ENCODE peak calls at places on chromosomes 2 and 18, in ten cellular contexts. F is SIG-M5; C is left ventricle myocardium inferior; V is T-cell; G is neural crest cell; K is nephron progenitor cell; I is stimulated activated CD4-positive, alpha-beta T cell treated with anti-CD3 and anti-CD28 coated beads, Interleukin-12 subunit alpha, Interleukin-12 subunit beta, amount 100 ng/mL, for 48 hours; J is GM04503; Z is midbrain; S is body of pancreas. A is an unnamed sample.

GRCh38 chr2:209663149-209663548 is 108.5 kb upstream of the UNC80 start:
- DNase-seq in F (no peak), C (no peak), V (no peak), G (no peak), K (no peak), I (no peak), J (no peak), Z (no peak), S (no peak), A (no peak)

GRCh38 chr2:60880633-60880987 is 764 bp upstream of the REL start:
- DNase-seq in F (no peak), C (no peak), V (no peak), G (no peak), K (no peak), I (no peak), J (no peak), Z (no peak), S (no peak), A (no peak)

GRCh38 chr2:216131175-216131926 is 22.2 kb downstream of the XRCC5 start:
- DNase-seq in F (no peak), C (no peak), V (no peak), G (no peak), K (no peak), I (no peak), J (no peak), Z (no peak), S (no peak), A (no peak)

GRCh38 chr2:175880-176800 is 87.7 kb downstream of the SH3YL1 start:
- DNase-seq in F (no peak), C (no peak), V (peak; percentile 44), G (no peak), K (no peak), I (peak; percentile 8), J (no peak), Z (no peak), S (no peak), A (no peak)

GRCh38 chr18:60506682-60507081 is 134.1 kb upstream of the MC4R start:
- DNase-seq in F (no peak), C (no peak), V (no peak), G (no peak), K (no peak), I (no peak), J (peak; percentile 9), Z (no peak), S (no peak), A (no peak)

GRCh38 chr2:192190474-192190873 is 4.3 kb downstream of the TMEFF2 start:
- DNase-seq in F (no peak), C (no peak), V (no peak), G (no peak), K (no peak), I (no peak), J (no peak), Z (peak; percentile 33), S (no peak), A (no peak)

GRCh38 chr2:86790134-86790827 is 432 bp downstream of the CD8A start:
- DNase-seq in F (no peak), C (no peak), V (no peak), G (no peak), K (peak; percentile 51), I (no peak), J (no peak), Z (no peak), S (no peak), A (no peak)

GRCh38 chr18:3595282-3596273 is 145.6 kb downstream of the TGIF1 start:
- DNase-seq in F (no peak), C (no peak), V (no peak), G (no peak), K (no peak), I (peak; percentile 42), J (peak; percentile 77), Z (no peak), S (no peak), A (peak; percentile 68)

GRCh38 chr2:28589746-28590463 is 94.0 kb downstream of the PLB1 start:
- DNase-seq in F (no peak), C (no peak), V (no peak), G (no peak), K (no peak), I (no peak), J (no peak), Z (no peak), S (no peak), A (no peak)

GRCh38 chr18:79399275-79400081 is 3.7 kb downstream of the NFATC1 start:
- DNase-seq in F (no peak), C (peak; percentile 21), V (no peak), G (no peak), K (peak; percentile 39), I (no peak), J (no peak), Z (no peak), S (no peak), A (no peak)

GRCh38 chr18:62939433-62939832 is 224.1 kb downstream of the PHLPP1 start:
- DNase-seq in F (peak; percentile 51), C (no peak), V (no peak), G (no peak), K (no peak), I (no peak), J (no peak), Z (no peak), S (no peak), A (no peak)

GRCh38 chr18:79867666-79868065 is 69.9 kb downstream of the KCNG2 start:
- DNase-seq in F (no peak), C (no peak), V (no peak), G (no peak), K (no peak), I (no peak), J (no peak), Z (no peak), S (no peak), A (no peak)

GRCh38 chr2:127705281-127706065 is 4.2 kb downstream of the SFT2D3 start:
- DNase-seq in F (no peak), C (no peak), V (no peak), G (no peak), K (no peak), I (no peak), J (no peak), Z (no peak), S (no peak), A (no peak)

GRCh38 chr18:8895987-8896619 is 190.7 kb downstream of the MTCL1 start:
- DNase-seq in F (no peak), C (no peak), V (no peak), G (no peak), K (no peak), I (no peak), J (peak; percentile 98), Z (no peak), S (no peak), A (no peak)

GRCh38 chr18:64100136-64100922 is 48.6 kb downstream of the LINC00305 start:
- DNase-seq in F (no peak), C (no peak), V (no peak), G (no peak), K (no peak), I (no peak), J (no peak), Z (no peak), S (no peak), A (no peak)

GRCh38 chr2:132979339-132980093 is 309.5 kb upstream of the LYPD1 start:
- DNase-seq in F (no peak), C (no peak), V (no peak), G (no peak), K (no peak), I (no peak), J (no peak), Z (no peak), S (no peak), A (no peak)

GRCh38 chr2:189553689-189554088 is 26.9 kb downstream of the SLC40A1 start:
- DNase-seq in F (no peak), C (no peak), V (no peak), G (no peak), K (no peak), I (no peak), J (no peak), Z (no peak), S (no peak), A (no peak)

GRCh38 chr2:157874997-157875719 is 972 bp downstream of the ACVR1 start:
- DNase-seq in F (no peak), C (peak; percentile 34), V (no peak), G (no peak), K (peak; percentile 39), I (no peak), J (peak; percentile 91), Z (peak; percentile 33), S (peak; percentile 32), A (peak; percentile 47)

GRCh38 chr18:79395761-79396404 is at the start of gene NFATC1:
- DNase-seq in F (no peak), C (peak; percentile 86), V (peak; percentile 64), G (peak; percentile 55), K (peak; percentile 80), I (peak; percentile 78), J (no peak), Z (peak; percentile 19), S (peak; percentile 61), A (peak; percentile 42)

GRCh38 chr18:42976869-42977268 is 138.6 kb downstream of the RIT2 start:
- DNase-seq in F (no peak), C (no peak), V (no peak), G (no peak), K (no peak), I (no peak), J (no peak), Z (no peak), S (no peak), A (no peak)

GRCh38 chr2:187499941-187500532 is 52.0 kb upstream of the CALCRL start:
- DNase-seq in F (no peak), C (peak; percentile 27), V (no peak), G (peak; percentile 36), K (peak; percentile 61), I (peak; percentile 32), J (no peak), Z (peak; percentile 49), S (peak; percentile 74), A (peak; percentile 72)

GRCh38 chr18:3852321-3852720 is 402.3 kb downstream of the TGIF1 start:
- DNase-seq in F (no peak), C (no peak), V (no peak), G (no peak), K (no peak), I (no peak), J (no peak), Z (no peak), S (no peak), A (no peak)

A was measured in Calu3.